ENCODE peak calls at places on chromosomes 4 and X, in six cellular contexts. I, W, O, V, Q and K are unnamed samples.

GRCh38 chr4:76058302-76058701 is 16.2 kb upstream of the ART3 start:
- DNase-seq in I (no peak), W (no peak), O (no peak), V (no peak), Q (no peak), K (no peak)

GRCh38 chrX:115413246-115413878 is 123.8 kb downstream of the LUZP4 start:
- DNase-seq in I (no peak), W (no peak), O (no peak), V (no peak), Q (no peak), K (no peak)

GRCh38 chrX:30310429-30311206 is 1.4 kb upstream of the NR0B1 start:
- DNase-seq in I (no peak), W (no peak), O (no peak), V (no peak), Q (no peak), K (no peak)

GRCh38 chr4:1971456-1972200 is 37.1 kb downstream of the NELFA start:
- DNase-seq in I (no peak), W (no peak), O (no peak), V (no peak), Q (no peak), K (no peak)

GRCh38 chrX:48475774-48476577 is at the start of gene FTSJ1:
- DNase-seq in I (peak), W (peak), O (peak), V (peak), Q (peak), K (no peak)

GRCh38 chrX:51334276-51334675 is 1.7 kb downstream of the NUDT10 start:
- DNase-seq in I (no peak), W (no peak), O (no peak), V (no peak), Q (no peak), K (no peak)

GRCh38 chrX:1486749-1487361 is 34.1 kb upstream of the ASMTL start:
- DNase-seq in I (no peak), W (no peak), O (no peak), V (no peak), Q (no peak), K (no peak)

GRCh38 chr4:33924801-33925200 is 2319.5 kb downstream of the ARAP2 start:
- DNase-seq in I (no peak), W (no peak), O (no peak), V (no peak), Q (no peak), K (no peak)

GRCh38 chr4:123505077-123505456 is 108.5 kb downstream of the SPRY1 start:
- DNase-seq in I (no peak), W (no peak), O (no peak), V (no peak), Q (no peak), K (no peak)

GRCh38 chr4:103150677-103151076 is 47.5 kb downstream of the CENPE start:
- DNase-seq in I (no peak), W (no peak), O (no peak), V (no peak), Q (peak), K (no peak)

GRCh38 chr4:119209077-119209476 is 3.4 kb upstream of the USP53 start:
- DNase-seq in I (no peak), W (no peak), O (no peak), V (no peak), Q (peak), K (no peak)

GRCh38 chr4:85747871-85748491 is 273.0 kb downstream of the ARHGAP24 start:
- DNase-seq in I (peak), W (peak), O (no peak), V (no peak), Q (peak), K (no peak)

GRCh38 chr4:119068529-119068962 is 67.1 kb upstream of the MYOZ2 start:
- DNase-seq in I (no peak), W (no peak), O (no peak), V (no peak), Q (peak), K (no peak)

GRCh38 chrX:9770319-9770718 is 4.7 kb upstream of the GPR143 start:
- DNase-seq in I (no peak), W (no peak), O (no peak), V (no peak), Q (no peak), K (no peak)

GRCh38 chr4:158172558-158173258 is at the start of gene GASK1B:
- DNase-seq in I (no peak), W (peak), O (no peak), V (no peak), Q (no peak), K (no peak)

GRCh38 chr4:99816611-99817309 is at the start of gene DAPP1:
- DNase-seq in I (no peak), W (no peak), O (no peak), V (peak), Q (no peak), K (no peak)

GRCh38 chrX:133405498-133406180 is 9.7 kb downstream of the GPC4 start:
- DNase-seq in I (no peak), W (no peak), O (no peak), V (no peak), Q (no peak), K (no peak)

GRCh38 chrX:110417128-110417527 is 58.5 kb downstream of the RTL9 start:
- DNase-seq in I (no peak), W (no peak), O (no peak), V (no peak), Q (no peak), K (no peak)

GRCh38 chr4:119653990-119654389 is 25.4 kb upstream of the PDE5A start:
- DNase-seq in I (no peak), W (no peak), O (no peak), V (no peak), Q (no peak), K (no peak)

GRCh38 chrX:72540318-72540717 is 32.3 kb downstream of the HDAC8 start:
- DNase-seq in I (no peak), W (no peak), O (no peak), V (no peak), Q (no peak), K (no peak)

GRCh38 chrX:117517994-117518393 is 598.6 kb downstream of the KLHL13 start:
- DNase-seq in I (no peak), W (no peak), O (no peak), V (no peak), Q (no peak), K (no peak)

GRCh38 chr4:147582386-147583077 is 34.7 kb upstream of the TMEM184C start:
- DNase-seq in I (no peak), W (no peak), O (no peak), V (no peak), Q (no peak), K (no peak)

GRCh38 chrX:122219735-122220134 is 964.3 kb upstream of the GRIA3 start:
- DNase-seq in I (no peak), W (no peak), O (no peak), V (no peak), Q (no peak), K (no peak)

GRCh38 chrX:153862369-153863250 is 23.4 kb downstream of the L1CAM start:
- DNase-seq in I (no peak), W (no peak), O (no peak), V (no peak), Q (no peak), K (no peak)

GRCh38 chr4:13162886-13163285 is 321.3 kb downstream of the RAB28 start:
- DNase-seq in I (no peak), W (peak), O (no peak), V (no peak), Q (no peak), K (no peak)

GRCh38 chr4:95550566-95550965 is 1.8 kb upstream of the UNC5C start:
- DNase-seq in I (no peak), W (no peak), O (no peak), V (no peak), Q (no peak), K (no peak)

GRCh38 chr4:152773953-152774352 is 5.6 kb downstream of the TIGD4 start:
- DNase-seq in I (no peak), W (no peak), O (no peak), V (no peak), Q (no peak), K (no peak)

GRCh38 chr4:125390126-125390525 is 75.4 kb downstream of the FAT4 start:
- DNase-seq in I (no peak), W (no peak), O (no peak), V (no peak), Q (peak), K (no peak)

GRCh38 chr4:121785479-121785878 is 15.6 kb upstream of the EXOSC9 start:
- DNase-seq in I (no peak), W (no peak), O (no peak), V (no peak), Q (no peak), K (no peak)

GRCh38 chrX:13452283-13452682 is 117.1 kb upstream of the EGFL6 start:
- DNase-seq in I (no peak), W (no peak), O (no peak), V (no peak), Q (no peak), K (no peak)

GRCh38 chr4:3329887-3330286 is 37.1 kb downstream of the RGS12 start:
- DNase-seq in I (no peak), W (no peak), O (no peak), V (no peak), Q (no peak), K (no peak)

GRCh38 chrX:38864165-38864564 is 62.9 kb downstream of the MID1IP1 start:
- DNase-seq in I (no peak), W (no peak), O (no peak), V (no peak), Q (peak), K (no peak)

GRCh38 chrX:109826954-109827708 is 94.1 kb upstream of the ACSL4 start:
- DNase-seq in I (no peak), W (no peak), O (no peak), V (no peak), Q (peak), K (no peak)

GRCh38 chr4:26173619-26174018 is 147.2 kb upstream of the RBPJ start:
- DNase-seq in I (no peak), W (no peak), O (no peak), V (no peak), Q (no peak), K (no peak)